ENCODE peak calls at places on chromosomes 7 and 10, in nine cellular contexts. T is hepatocyte, Z is A549, F is aorta, D is GM12878, G is GM12865, Y is stomach, A is NT2/D1, W is PC-9. Q is an unnamed sample.

GRCh38 chr7:87600130-87601124 is at the start of gene ABCB1:
- DNase-seq in T (peak; percentile 64), Z (peak; percentile 9), F (peak; percentile 82), D (no peak), G (peak; percentile 66), Y (peak; percentile 28), A (peak; percentile 46), W (no peak), Q (peak; percentile 26)

GRCh38 chr10:772227-772637 is 82.8 kb upstream of the DIP2C start:
- DNase-seq in T (no peak), Z (no peak), F (peak; percentile 68), D (no peak), G (no peak), Y (peak; percentile 13), A (no peak), W (no peak), Q (no peak)

GRCh38 chr7:47371317-47371716 is 210.6 kb downstream of the TNS3 start:
- DNase-seq in T (no peak), Z (no peak), F (no peak), D (no peak), G (no peak), Y (no peak), A (no peak), W (no peak), Q (no peak)

GRCh38 chr10:23081156-23081833 is 14.1 kb upstream of the MSRB2 start:
- DNase-seq in T (no peak), Z (no peak), F (no peak), D (no peak), G (no peak), Y (no peak), A (no peak), W (no peak), Q (no peak)

GRCh38 chr7:158432369-158433270 is 155.0 kb downstream of the PTPRN2 start:
- DNase-seq in T (peak; percentile 93), Z (peak; percentile 96), F (no peak), D (no peak), G (no peak), Y (peak; percentile 86), A (no peak), W (no peak), Q (no peak)

GRCh38 chr10:115654961-115655360 is 561.8 kb downstream of the ATRNL1 start:
- DNase-seq in T (no peak), Z (no peak), F (no peak), D (no peak), G (no peak), Y (no peak), A (no peak), W (no peak), Q (no peak)

GRCh38 chr7:65369843-65370242 is 3.8 kb upstream of the ZNF92 start:
- DNase-seq in T (no peak), Z (no peak), F (no peak), D (no peak), G (no peak), Y (no peak), A (no peak), W (no peak), Q (no peak)

GRCh38 chr10:103793429-103793828 is 61.9 kb downstream of the SH3PXD2A start:
- DNase-seq in T (no peak), Z (peak; percentile 16), F (peak; percentile 28), D (no peak), G (no peak), Y (no peak), A (no peak), W (no peak), Q (no peak)

GRCh38 chr7:93115796-93116195 is 2.0 kb downstream of the SAMD9 start:
- DNase-seq in T (no peak), Z (peak; percentile 44), F (no peak), D (no peak), G (no peak), Y (no peak), A (no peak), W (peak; percentile 60), Q (no peak)
- H3K4me3 ChIP-seq in T (no peak overlapping the region), Z (peak overlapping the region; percentile 9), F (no peak overlapping the region), D (peak overlapping the region; percentile 34), G (no peak overlapping the region), Y (no peak overlapping the region), A (no peak overlapping the region), W (no peak overlapping the region), Q (no peak overlapping the region)

GRCh38 chr7:37191797-37192196 is 256.9 kb downstream of the ELMO1 start:
- DNase-seq in T (peak; percentile 28), Z (no peak), F (no peak), D (no peak), G (no peak), Y (no peak), A (no peak), W (no peak), Q (no peak)

GRCh38 chr7:37195388-37195787 is 253.3 kb downstream of the ELMO1 start:
- DNase-seq in T (no peak), Z (no peak), F (no peak), D (no peak), G (no peak), Y (no peak), A (no peak), W (no peak), Q (no peak)

GRCh38 chr7:37193775-37194135 is 254.9 kb downstream of the ELMO1 start:
- DNase-seq in T (no peak), Z (no peak), F (no peak), D (no peak), G (no peak), Y (no peak), A (no peak), W (no peak), Q (no peak)

GRCh38 chr7:37194943-37195342 is 253.7 kb downstream of the ELMO1 start:
- DNase-seq in T (no peak), Z (no peak), F (no peak), D (no peak), G (no peak), Y (no peak), A (no peak), W (no peak), Q (no peak)

DNA sequence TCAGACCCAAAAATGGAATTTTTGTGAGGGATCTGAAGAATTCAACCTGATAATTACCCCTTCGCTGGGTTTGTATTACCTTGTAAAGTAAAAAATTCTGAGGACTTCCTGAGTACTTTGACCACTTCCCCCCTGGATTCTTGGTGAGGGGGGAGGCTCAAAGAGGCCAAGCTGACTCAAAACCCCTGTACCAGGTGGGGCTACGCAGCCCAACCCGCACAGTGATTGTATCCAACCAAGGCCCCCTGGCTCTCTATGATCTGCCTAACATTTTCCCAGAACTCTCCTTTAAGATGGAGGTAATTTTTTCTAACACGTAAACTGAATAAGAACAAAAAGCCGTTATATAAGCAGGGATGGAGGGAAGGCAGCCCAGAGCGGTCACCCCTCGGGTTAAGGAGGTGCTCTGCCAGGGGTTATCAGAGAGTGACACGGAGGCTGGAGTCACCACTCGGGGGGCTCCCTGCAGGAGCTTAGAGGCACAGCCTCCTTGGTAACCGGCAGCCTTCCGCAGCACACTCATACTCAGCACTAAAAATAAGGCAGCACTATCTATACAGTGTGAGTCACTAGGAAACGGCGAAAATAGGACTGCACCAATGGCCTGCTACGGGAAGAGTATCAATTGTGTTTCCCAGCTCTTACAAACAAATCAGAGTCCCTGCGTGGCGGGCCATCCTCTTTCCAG is 255.4 kb downstream of the ELMO1 start:
- DNase-seq in T (no peak), Z (no peak), F (no peak), D (no peak), G (no peak), Y (no peak), A (no peak), W (no peak), Q (no peak)
- H3K4me3 ChIP-seq in T (no peak overlapping the region), Z (no peak overlapping the region), F (no peak overlapping the region), D (no peak overlapping the region), G (no peak overlapping the region), Y (no peak overlapping the region), A (no peak overlapping the region), W (no peak overlapping the region), Q (no peak overlapping the region)

DNA sequence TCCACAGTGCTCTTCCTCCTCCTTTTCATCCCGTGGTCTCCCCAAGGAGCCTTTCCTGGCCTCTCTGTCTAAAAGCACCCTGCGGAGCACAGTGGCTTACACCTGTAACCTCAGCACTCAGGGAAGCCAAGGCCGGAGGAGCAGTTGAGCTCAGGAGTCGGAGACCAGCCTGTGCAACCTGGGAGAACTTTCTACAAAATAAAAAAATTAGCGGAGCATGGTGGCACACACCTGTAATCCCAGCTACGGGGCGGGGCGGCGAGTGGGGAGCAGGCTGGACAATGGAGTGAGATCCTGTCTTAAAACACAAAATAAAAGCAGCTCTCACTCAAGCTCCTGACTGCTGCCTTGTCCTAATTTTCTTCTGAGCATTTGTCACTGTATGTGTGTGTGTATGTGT is 1.4 kb upstream of the COBL start:
- DNase-seq in T (no peak), Z (no peak), F (no peak), D (no peak), G (no peak), Y (no peak), A (no peak), W (no peak), Q (no peak)
- H3K4me3 ChIP-seq in T (no peak overlapping the region), Z (no peak overlapping the region), F (no peak overlapping the region), D (no peak overlapping the region), G (no peak overlapping the region), Y (peak overlapping the region; percentile 63), A (peak overlapping the region; percentile 44), W (no peak overlapping the region), Q (no peak overlapping the region)

GRCh38 chr7:27113991-27114866 is 11.7 kb upstream of the HOXA2 start:
- DNase-seq in T (peak; percentile 55), Z (peak; percentile 80), F (peak; percentile 88), D (no peak), G (no peak), Y (no peak), A (no peak), W (peak; percentile 71), Q (no peak)
- H3K4me3 ChIP-seq in T (peak overlapping the region; percentile 5), Z (peak overlapping the region; percentile 72), F (peak overlapping the region; percentile 84), D (no peak overlapping the region), G (no peak overlapping the region), Y (peak overlapping the region; percentile 52), A (no peak overlapping the region), W (peak overlapping the region; percentile 90), Q (no peak overlapping the region)

GRCh38 chr10:75228278-75228677 is 7.5 kb downstream of the COMTD1 start:
- DNase-seq in T (no peak), Z (no peak), F (no peak), D (no peak), G (no peak), Y (peak; percentile 23), A (no peak), W (no peak), Q (no peak)
- H3K4me3 ChIP-seq in T (no peak overlapping the region), Z (no peak overlapping the region), F (no peak overlapping the region), D (no peak overlapping the region), G (no peak overlapping the region), Y (no peak overlapping the region), A (no peak overlapping the region), W (no peak overlapping the region), Q (no peak overlapping the region)

DNA sequence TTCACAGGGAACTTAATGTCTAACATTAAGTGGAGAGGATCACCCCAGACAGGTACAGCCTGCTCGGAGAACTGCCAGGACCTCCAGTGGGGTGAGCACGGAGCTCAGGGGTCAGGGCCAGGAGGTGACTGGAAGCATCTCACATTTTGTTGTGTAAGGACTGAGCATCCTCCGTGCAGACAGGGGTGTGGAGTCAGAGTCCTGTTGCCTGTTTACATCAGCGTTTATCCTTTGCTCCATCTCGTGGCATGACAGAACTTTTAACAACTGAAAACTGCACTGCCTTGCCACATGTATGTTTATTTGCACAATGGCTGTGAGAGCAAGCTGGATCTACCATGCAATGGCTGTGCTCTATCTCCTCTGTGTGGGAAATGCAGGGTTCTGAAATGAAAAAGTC is 175.4 kb upstream of the AKR1E2 start:
- DNase-seq in T (peak; percentile 22), Z (no peak), F (no peak), D (no peak), G (no peak), Y (no peak), A (no peak), W (no peak), Q (no peak)
- H3K4me3 ChIP-seq in T (no peak overlapping the region), Z (no peak overlapping the region), F (no peak overlapping the region), D (no peak overlapping the region), G (no peak overlapping the region), Y (no peak overlapping the region), A (no peak overlapping the region), W (no peak overlapping the region), Q (no peak overlapping the region)